ENCODE peak calls at places on chromosomes 6 and 20, in six cellular contexts. Y is HepG2, W is A549, G is GM12878, Z is SK-N-SH, S is H1. I is an unnamed sample.

GRCh38 chr6:149872233-149872632 is 8.1 kb upstream of the LRP11 start:
- DNase-seq in W (no peak), Z (no peak), S (no peak), Y (no peak), G (no peak), I (no peak)

GRCh38 chr20:49543858-49544437 is 24.0 kb downstream of the PTGIS start:
- DNase-seq in Z (no peak), G (no peak), Y (no peak), S (no peak), W (no peak), I (no peak)

GRCh38 chr6:113396644-113397201 is 460.4 kb upstream of the MARCKS start:
- DNase-seq in Y (no peak), W (no peak), G (no peak), S (no peak), Z (no peak), I (no peak)

GRCh38 chr20:13205848-13206434 is 15.1 kb upstream of the ISM1 start:
- DNase-seq in Y (no peak), S (no peak), W (no peak), G (no peak), Z (no peak), I (no peak)

GRCh38 chr6:145815875-145816274 is 1.3 kb upstream of the FBXO30 start:
- DNase-seq in S (no peak), Z (peak), Y (no peak), W (no peak), G (no peak), I (no peak)

GRCh38 chr6:41489284-41489851 is 56.8 kb upstream of the FOXP4 start:
- DNase-seq in G (no peak), Z (peak), Y (no peak), S (no peak), W (no peak), I (no peak)

GRCh38 chr6:43990275-43990626 is 137.0 kb downstream of the MRPL14 start:
- DNase-seq in S (no peak), Y (no peak), Z (no peak), W (no peak), G (no peak), I (no peak)

GRCh38 chr6:138545621-138545980 is 46.3 kb upstream of the NHSL1 start:
- DNase-seq in W (no peak), Y (no peak), S (peak), G (no peak), Z (no peak), I (no peak)

GRCh38 chr20:62769346-62770071 is 26.8 kb upstream of the MRGBP start:
- DNase-seq in G (no peak), Y (no peak), S (no peak), Z (no peak), W (no peak), I (no peak)

GRCh38 chr20:46049815-46050214 is 20.8 kb downstream of the SLC12A5 start:
- DNase-seq in S (no peak), G (no peak), Z (no peak), Y (no peak), W (no peak), I (no peak)

GRCh38 chr6:126182650-126183311 is 157.1 kb upstream of the CENPW start:
- DNase-seq in Z (no peak), W (peak), Y (peak), S (no peak), G (peak), I (no peak)

GRCh38 chr6:117354671-117355070 is 71.1 kb downstream of the ROS1 start:
- DNase-seq in Z (no peak), S (no peak), W (no peak), G (no peak), Y (no peak), I (no peak)

DNA sequence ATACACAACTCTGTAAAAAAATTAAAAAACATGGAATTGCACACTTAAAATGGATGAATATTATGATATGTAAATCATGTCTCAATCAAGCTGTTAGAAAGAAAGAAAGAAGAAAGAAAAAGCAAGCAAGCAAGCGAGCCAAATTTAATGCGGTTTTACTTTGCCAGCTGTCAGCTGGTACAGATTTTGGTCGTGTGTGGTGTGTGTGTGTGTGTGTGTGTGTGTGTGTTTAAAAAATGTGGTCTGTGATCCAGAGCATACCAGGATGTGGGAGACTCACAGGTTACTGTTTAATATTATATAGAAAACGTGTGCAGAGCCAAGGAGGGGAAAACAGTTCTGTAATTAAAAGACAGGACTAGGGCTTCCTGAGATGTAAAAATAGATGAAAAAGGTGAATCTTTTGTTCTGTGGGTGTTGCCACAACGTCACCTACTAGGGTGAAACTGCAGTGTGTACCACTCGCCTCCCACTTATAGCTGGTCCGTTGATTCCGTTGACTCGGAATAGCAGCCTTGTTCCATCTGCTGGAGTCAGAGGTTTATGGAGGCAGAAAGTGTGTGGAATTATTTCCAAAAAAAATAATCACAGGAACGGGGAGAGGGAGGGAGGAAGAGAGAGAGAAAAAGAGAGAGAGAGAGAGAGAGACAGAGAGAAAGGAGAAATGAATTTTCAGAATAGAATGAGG is 197.7 kb downstream of the BCAS1 start:
- DNase-seq in W (no peak), G (peak), Y (no peak), S (no peak), Z (no peak), I (no peak)
- TF ChIP-seq CHD2 in W (no peak), G (peak), Y (no peak), S (no peak), Z (no peak), I (no peak)

DNA sequence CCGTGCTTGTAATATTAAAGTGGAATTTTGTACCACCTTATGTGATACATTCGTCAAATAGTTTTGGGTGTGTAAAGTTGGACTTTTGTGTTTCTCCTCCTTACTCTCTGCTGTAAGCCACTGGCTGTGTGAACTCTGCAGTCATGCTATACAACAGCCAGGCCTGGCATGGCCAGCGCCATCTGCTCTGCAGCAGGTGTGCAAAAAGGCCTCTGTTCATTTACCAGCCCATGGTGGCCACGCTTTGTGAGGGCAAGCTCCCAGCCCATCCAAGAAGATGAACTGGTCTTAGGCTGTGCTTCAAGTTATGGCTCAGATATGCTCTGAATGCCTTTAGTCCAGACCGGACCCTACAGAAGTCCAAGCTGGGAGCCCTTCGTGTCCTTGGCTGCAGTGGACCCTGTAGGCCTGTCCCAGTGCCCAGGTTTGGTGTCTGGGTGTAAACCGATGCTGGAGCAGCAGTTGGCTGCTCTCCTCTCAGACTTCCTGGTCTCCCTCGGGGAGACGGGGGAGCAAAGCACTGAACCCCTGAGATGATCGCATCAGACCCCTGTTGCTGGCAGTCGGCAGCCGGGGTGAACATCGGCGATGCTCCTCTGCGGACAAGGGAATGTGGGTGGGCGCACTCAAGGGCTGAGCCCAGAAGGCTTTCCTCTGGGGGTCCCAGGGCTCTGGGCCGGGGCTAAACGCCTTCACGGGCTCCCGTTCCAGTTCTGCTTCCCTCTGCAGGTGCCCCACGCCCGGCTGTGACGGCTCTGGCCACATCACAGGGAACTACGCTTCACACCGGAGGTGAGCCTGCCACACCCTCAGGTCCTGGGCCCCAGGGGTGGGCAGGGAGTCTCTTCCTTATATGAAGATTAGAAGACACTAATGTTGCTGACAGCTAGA is 28.6 kb upstream of the PCMTD2 start:
- DNase-seq in G (no peak), Z (no peak), W (no peak), Y (no peak), S (no peak), I (no peak)
- TF ChIP-seq CHD2 in G (no peak), Z (no peak), W (no peak), Y (no peak), S (no peak), I (no peak)

GRCh38 chr20:10281911-10282310 is 63.3 kb downstream of the SNAP25 start:
- DNase-seq in Y (no peak), G (no peak), Z (no peak), S (no peak), W (no peak), I (no peak)
- TF ChIP-seq CHD2 in Y (no peak), G (no peak), Z (no peak), S (no peak), W (no peak), I (no peak)

DNA sequence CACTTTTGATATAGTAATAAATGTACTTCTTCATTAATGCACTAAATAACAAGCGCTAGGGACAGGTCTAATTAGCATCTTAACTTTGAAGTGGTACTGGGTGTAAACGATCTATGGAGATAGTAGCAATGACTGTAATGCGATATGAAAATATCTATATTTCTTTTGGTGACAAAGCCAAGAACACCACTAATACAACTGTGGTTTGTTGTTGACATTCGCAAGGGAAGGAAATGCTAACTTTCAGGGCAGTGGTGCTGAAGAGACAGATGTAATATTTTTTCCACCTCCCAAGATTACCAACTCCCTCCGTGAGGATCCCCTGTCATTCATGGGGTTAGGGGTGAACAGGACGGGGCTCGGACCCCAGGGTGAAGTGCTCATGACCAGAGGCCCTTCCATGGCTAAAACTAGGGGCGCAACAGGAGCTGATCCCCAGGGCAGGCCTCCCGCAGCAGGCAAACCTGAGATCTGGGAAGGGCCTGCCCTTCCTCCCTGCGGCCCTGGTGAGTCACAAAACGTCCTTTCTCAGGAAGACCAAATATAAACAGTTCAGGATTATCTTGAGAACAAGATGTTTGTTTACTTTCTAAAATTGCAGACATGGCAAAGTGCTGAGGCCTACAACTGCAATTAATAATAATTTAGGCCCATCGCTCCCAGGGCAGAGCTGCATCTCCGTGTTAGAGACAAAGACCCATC is 65.0 kb upstream of the TOX2 start:
- DNase-seq in Y (no peak), G (no peak), Z (no peak), W (peak), S (no peak), I (no peak)
- TF ChIP-seq CHD2 in Y (no peak), G (no peak), Z (no peak), W (no peak), S (no peak), I (no peak)

DNA sequence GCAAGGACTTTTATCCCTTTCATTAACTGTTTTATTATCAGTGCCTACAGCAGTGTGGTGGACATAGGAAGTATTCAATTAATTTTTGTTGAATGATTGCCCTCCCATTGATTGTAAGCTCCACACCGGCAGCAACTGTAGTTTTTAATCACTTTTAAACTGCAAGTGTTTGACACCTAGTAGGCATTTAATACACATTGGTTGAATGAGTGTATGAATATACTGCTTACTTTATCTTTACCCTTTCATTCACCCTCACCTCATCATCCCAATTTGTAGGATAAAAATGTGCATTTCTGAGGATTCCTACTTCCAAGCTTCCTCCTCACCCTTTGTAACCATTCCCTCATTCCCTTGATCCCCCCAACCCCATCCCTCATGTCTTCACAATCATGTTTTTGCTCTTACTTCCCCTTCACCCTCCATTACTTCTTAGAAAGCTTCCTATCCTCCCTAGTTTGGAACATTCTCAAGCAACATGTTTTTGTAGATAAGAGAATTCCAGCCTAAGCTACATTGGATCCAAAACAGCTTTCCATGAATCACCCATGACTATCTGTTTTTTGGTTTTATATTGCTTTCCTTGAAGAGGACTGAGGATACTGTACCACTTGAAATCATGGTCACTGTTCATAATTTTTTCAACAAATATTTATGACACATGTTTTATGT is 955 bp upstream of the SLC26A8 start:
- DNase-seq in Z (no peak), G (no peak), Y (no peak), W (no peak), S (no peak), I (peak)
- TF ChIP-seq CHD2 in Z (no peak), G (no peak), Y (no peak), W (no peak), S (no peak), I (no peak)

DNA sequence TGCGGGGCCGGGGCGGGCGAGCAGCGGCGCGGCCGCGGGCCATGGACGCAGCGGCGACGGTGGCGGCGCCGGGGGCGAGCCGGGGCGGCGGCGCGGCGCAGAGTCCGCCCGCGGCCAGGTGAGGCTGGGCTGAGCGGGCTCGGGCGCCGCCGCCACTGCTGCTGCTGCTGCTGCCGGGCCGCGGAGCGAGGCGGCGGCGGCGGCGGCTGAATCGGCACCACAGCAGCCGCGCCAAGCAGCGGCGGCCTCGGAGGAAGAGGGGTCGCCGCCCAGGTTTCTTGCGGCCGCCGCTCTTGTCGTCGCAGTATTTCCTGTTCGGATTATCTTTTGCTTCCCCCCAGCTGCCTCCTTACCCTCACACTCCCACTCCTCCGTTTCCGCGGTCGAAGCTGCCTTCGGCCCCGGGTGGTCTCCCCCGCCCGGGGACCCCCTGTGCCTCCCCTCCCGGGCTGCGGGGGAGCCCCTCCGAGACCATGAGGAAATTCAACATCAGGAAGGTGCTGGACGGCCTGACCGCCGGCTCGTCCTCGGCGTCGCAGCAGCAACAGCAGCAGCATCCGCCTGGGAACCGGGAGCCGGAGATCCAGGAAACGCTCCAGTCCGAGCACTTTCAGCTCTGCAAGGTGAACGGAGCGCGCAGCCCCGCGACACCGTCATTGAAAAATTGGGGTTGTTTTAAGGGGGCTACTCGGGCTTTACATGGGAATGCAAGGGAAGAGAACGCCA is at the start of gene STXBP5:
- DNase-seq in G (no peak), S (peak), W (peak), Z (peak), Y (peak), I (peak)
- TF ChIP-seq CHD2 in G (no peak), S (no peak), W (no peak), Z (no peak), Y (no peak), I (no peak)

GRCh38 chr20:34732523-34732922 is 28.4 kb downstream of the TP53INP2 start:
- DNase-seq in S (no peak), Z (no peak), G (no peak), Y (no peak), W (no peak), I (no peak)

GRCh38 chr20:34736106-34736505 is 32.0 kb downstream of the TP53INP2 start:
- DNase-seq in Y (no peak), Z (no peak), S (no peak), W (no peak), G (no peak), I (no peak)
- TF ChIP-seq CHD2 in Y (no peak), Z (no peak), S (no peak), W (no peak), G (no peak), I (no peak)

GRCh38 chr6:307065-307814 is 15.0 kb downstream of the DUSP22 start:
- DNase-seq in Z (no peak), W (no peak), Y (no peak), S (no peak), G (no peak), I (no peak)
- TF ChIP-seq CHD2 in Z (no peak), W (no peak), Y (no peak), S (no peak), G (no peak), I (no peak)

GRCh38 chr20:60138263-60139127 is 180.3 kb downstream of the CDH26 start:
- DNase-seq in G (no peak), S (no peak), W (no peak), Y (no peak), Z (no peak), I (peak)
- TF ChIP-seq CHD2 in G (no peak), S (no peak), W (no peak), Y (no peak), Z (no peak), I (no peak)

I was measured in K562.